ENCODE peak calls at places on chromosomes 4 and X, in ten cellular contexts. X, W, D, N, S, I, M, U, V and Y are unnamed samples.

GRCh38 chr4:54495641-54496040 is 162.1 kb upstream of the KIT start:
- DNase-seq in X (no peak), W (no peak), D (no peak), N (no peak), S (no peak), I (no peak), M (no peak), U (no peak), V (no peak), Y (no peak)

GRCh38 chrX:11351375-11352295 is 58.4 kb downstream of the AMELX start:
- DNase-seq in X (no peak), W (no peak), D (no peak), N (peak; percentile 72), S (peak; percentile 38), I (no peak), M (peak; percentile 85), U (no peak), V (no peak), Y (no peak)

GRCh38 chr4:15714616-15715015 is 11.8 kb downstream of the BST1 start:
- DNase-seq in X (no peak), W (no peak), D (no peak), N (peak; percentile 71), S (no peak), I (no peak), M (peak; percentile 23), U (no peak), V (no peak), Y (no peak)

GRCh38 chrX:68936608-68937007 is 107.8 kb downstream of the EFNB1 start:
- DNase-seq in X (no peak), W (no peak), D (no peak), N (peak; percentile 82), S (no peak), I (no peak), M (peak; percentile 76), U (no peak), V (no peak), Y (no peak)

GRCh38 chr4:60605651-60606354 is 594.3 kb upstream of the ADGRL3 start:
- DNase-seq in X (no peak), W (no peak), D (no peak), N (peak; percentile 75), S (no peak), I (no peak), M (no peak), U (no peak), V (no peak), Y (no peak)

GRCh38 chr4:54446556-54446955 is 211.2 kb upstream of the KIT start:
- DNase-seq in X (no peak), W (no peak), D (no peak), N (no peak), S (no peak), I (no peak), M (no peak), U (no peak), V (no peak), Y (no peak)

GRCh38 chr4:183017962-183018361 is 81.1 kb upstream of the WWC2 start:
- DNase-seq in X (no peak), W (no peak), D (no peak), N (no peak), S (no peak), I (no peak), M (no peak), U (no peak), V (no peak), Y (no peak)

GRCh38 chrX:10064736-10065135 is 92.0 kb upstream of the CLCN4 start:
- DNase-seq in X (no peak), W (no peak), D (no peak), N (no peak), S (peak; percentile 56), I (no peak), M (no peak), U (no peak), V (no peak), Y (no peak)

GRCh38 chrX:47217121-47217851 is 1.2 kb upstream of the CDK16 start:
- DNase-seq in X (peak; percentile 14), W (no peak), D (peak; percentile 14), N (peak; percentile 64), S (peak; percentile 50), I (no peak), M (peak; percentile 45), U (peak; percentile 14), V (peak; percentile 52), Y (peak; percentile 1)

GRCh38 chr4:158496030-158496741 is 25.5 kb upstream of the RXFP1 start:
- DNase-seq in X (no peak), W (no peak), D (peak; percentile 1), N (peak; percentile 2), S (peak; percentile 65), I (no peak), M (no peak), U (no peak), V (peak; percentile 52), Y (no peak)

GRCh38 chr4:27062256-27062655 is 201.6 kb downstream of the STIM2 start:
- DNase-seq in X (no peak), W (no peak), D (no peak), N (no peak), S (no peak), I (no peak), M (no peak), U (no peak), V (no peak), Y (no peak)

GRCh38 chr4:108644237-108644636 is 6.2 kb upstream of the OSTC start:
- DNase-seq in X (no peak), W (no peak), D (no peak), N (peak; percentile 56), S (no peak), I (no peak), M (peak; percentile 35), U (no peak), V (no peak), Y (no peak)

GRCh38 chr4:6269400-6269650 is 325 bp upstream of the WFS1 start:
- DNase-seq in X (no peak), W (no peak), D (no peak), N (no peak), S (no peak), I (no peak), M (no peak), U (no peak), V (no peak), Y (no peak)

GRCh38 chrX:40849906-40850672 is 114.7 kb upstream of the MED14 start:
- DNase-seq in X (no peak), W (no peak), D (no peak), N (no peak), S (no peak), I (no peak), M (no peak), U (no peak), V (no peak), Y (no peak)

GRCh38 chr4:21012851-21013331 is 312.6 kb downstream of the PACRGL start:
- DNase-seq in X (no peak), W (no peak), D (no peak), N (no peak), S (no peak), I (no peak), M (no peak), U (no peak), V (no peak), Y (no peak)

GRCh38 chr4:42401171-42401570 is 3.9 kb downstream of the SHISA3 start:
- DNase-seq in X (no peak), W (no peak), D (no peak), N (no peak), S (no peak), I (no peak), M (no peak), U (no peak), V (no peak), Y (no peak)

GRCh38 chrX:49710744-49711319 is 15.0 kb upstream of the PAGE1 start:
- DNase-seq in X (no peak), W (no peak), D (no peak), N (no peak), S (no peak), I (no peak), M (no peak), U (peak; percentile 20), V (no peak), Y (no peak)

GRCh38 chr4:28921886-28922285 is 1798.3 kb upstream of the PCDH7 start:
- DNase-seq in X (no peak), W (no peak), D (no peak), N (peak; percentile 2), S (no peak), I (no peak), M (no peak), U (no peak), V (no peak), Y (no peak)

GRCh38 chr4:145154573-145154972 is 25.8 kb downstream of the OTUD4 start:
- DNase-seq in X (no peak), W (peak; percentile 4), D (peak; percentile 7), N (peak; percentile 42), S (no peak), I (no peak), M (no peak), U (no peak), V (no peak), Y (no peak)

GRCh38 chrX:71606536-71607216 is 11.6 kb downstream of the CXCR3 start:
- DNase-seq in X (no peak), W (no peak), D (no peak), N (no peak), S (no peak), I (no peak), M (no peak), U (no peak), V (no peak), Y (no peak)

GRCh38 chrX:40550069-40550468 is 30.7 kb upstream of the ATP6AP2 start:
- DNase-seq in X (no peak), W (no peak), D (no peak), N (no peak), S (no peak), I (no peak), M (no peak), U (peak; percentile 77), V (no peak), Y (no peak)

GRCh38 chr4:129852434-129852833 is 756.5 kb downstream of the C4orf33 start:
- DNase-seq in X (no peak), W (no peak), D (no peak), N (no peak), S (no peak), I (no peak), M (no peak), U (no peak), V (no peak), Y (no peak)